ENCODE peak calls at places on chromosomes 2 and 18, in five cellular contexts. C, S, N, Y and G are unnamed samples.
A peak's percentile ranks its signal among the peaks of the same experiment; 100 is the strongest.

GRCh38 chr2:1841461-1841860 is 97.1 kb upstream of the PXDN start:
- DNase-seq in S (no peak), Y (no peak), C (no peak), N (no peak), G (no peak)

GRCh38 chr18:77043541-77044280 is 88.9 kb downstream of the MBP start:
- DNase-seq in Y (no peak), S (peak; percentile 21), C (no peak), N (no peak), G (no peak)

GRCh38 chr18:9333441-9334350 is 877 bp upstream of the TWSG1 start:
- DNase-seq in Y (no peak), S (peak; percentile 32), C (peak; percentile 67), N (peak; percentile 40), G (no peak)

GRCh38 chr18:22609642-22610041 is 191.9 kb upstream of the CTAGE1 start:
- DNase-seq in C (no peak), S (peak; percentile 77), Y (peak; percentile 33), N (no peak), G (peak; percentile 30)

GRCh38 chr2:55026202-55026601 is 24.0 kb downstream of the RTN4 start:
- DNase-seq in C (no peak), S (no peak), N (no peak), Y (peak; percentile 66), G (peak; percentile 63)

GRCh38 chr18:9135912-9136314 is 668 bp upstream of the ANKRD12 start:
- DNase-seq in C (peak; percentile 74), N (no peak), Y (peak; percentile 37), S (no peak), G (peak; percentile 22)

GRCh38 chr2:18791172-18791797 is 201.9 kb upstream of the NT5C1B start:
- DNase-seq in Y (peak; percentile 51), C (no peak), N (no peak), S (no peak), G (peak; percentile 19)

GRCh38 chr2:192194065-192194865 is 468 bp downstream of the TMEFF2 start:
- DNase-seq in C (peak; percentile 14), N (peak; percentile 25), S (peak; percentile 26), Y (peak; percentile 28), G (peak; percentile 39)

GRCh38 chr2:99888617-99889016 is 253.8 kb downstream of the AFF3 start:
- DNase-seq in S (no peak), C (no peak), N (no peak), Y (peak; percentile 18), G (no peak)

GRCh38 chr2:235900631-235901030 is 267.6 kb downstream of the GBX2 start:
- DNase-seq in Y (peak; percentile 2), C (no peak), N (no peak), S (no peak), G (peak; percentile 24)

GRCh38 chr2:10721344-10722251 is at the start of gene ATP6V1C2:
- DNase-seq in Y (no peak), N (no peak), S (no peak), C (no peak), G (no peak)

GRCh38 chr18:78768655-78769501 is 210.7 kb upstream of the SALL3 start:
- DNase-seq in N (no peak), S (no peak), Y (no peak), C (no peak), G (no peak)

GRCh38 chr18:44885507-44885906 is 204.8 kb downstream of the SETBP1 start:
- DNase-seq in N (no peak), C (no peak), S (no peak), Y (no peak), G (no peak)

GRCh38 chr2:74017181-74017580 is 32.5 kb downstream of the TET3 start:
- DNase-seq in C (peak; percentile 43), N (no peak), S (no peak), Y (no peak), G (no peak)

GRCh38 chr2:73112913-73113633 is at the start of gene RAB11FIP5:
- DNase-seq in C (peak; percentile 80), Y (peak; percentile 85), N (peak; percentile 79), S (peak; percentile 73), G (peak; percentile 89)

GRCh38 chr2:241801611-241802420 is 7.2 kb upstream of the NEU4 start:
- DNase-seq in C (no peak), S (no peak), N (no peak), Y (no peak), G (no peak)

GRCh38 chr2:42853571-42854206 is 61.3 kb upstream of the HAAO start:
- DNase-seq in Y (no peak), C (no peak), N (no peak), S (no peak), G (no peak)